ENCODE peak calls at places on chromosomes 11 and 22, in six cellular contexts. H is kidney; C is spleen; S is RWPE1; B is fibroblast of pulmonary artery; W is CD8-positive, alpha-beta T cell. A is an unnamed sample.

GRCh38 chr11:57647960-57648776 is 1.5 kb downstream of the YPEL4 start:
- DNase-seq in H (peak; percentile 69), C (no peak), S (no peak), B (no peak), W (no peak), A (no peak)

GRCh38 chr22:46574993-46575914 is 37.8 kb upstream of the CELSR1 start:
- DNase-seq in H (peak; percentile 81), C (peak; percentile 80), S (no peak), B (peak; percentile 10), W (no peak), A (no peak)

GRCh38 chr11:106022795-106023275 is 795 bp upstream of the MSANTD4 start:
- DNase-seq in H (no peak), C (no peak), S (no peak), B (no peak), W (no peak), A (no peak)

GRCh38 chr11:120775986-120776682 is 247.8 kb upstream of the TBCEL start:
- DNase-seq in H (no peak), C (no peak), S (no peak), B (no peak), W (no peak), A (no peak)

GRCh38 chr22:48101704-48102103 is 1339.3 kb downstream of the TBC1D22A start:
- DNase-seq in H (no peak), C (no peak), S (no peak), B (no peak), W (peak; percentile 29), A (no peak)

GRCh38 chr22:27635852-27636251 is 165.7 kb downstream of the MN1 start:
- DNase-seq in H (no peak), C (no peak), S (no peak), B (no peak), W (no peak), A (no peak)

GRCh38 chr11:114610984-114611944 is 15.7 kb upstream of the NXPE4 start:
- DNase-seq in H (no peak), C (no peak), S (no peak), B (peak; percentile 22), W (no peak), A (no peak)

GRCh38 chr11:20093775-20094174 is 66.5 kb downstream of the DBX1 start:
- DNase-seq in H (no peak), C (no peak), S (no peak), B (peak; percentile 62), W (no peak), A (no peak)

GRCh38 chr11:118002010-118002540 is 15.9 kb downstream of the IL10RA start:
- DNase-seq in H (no peak), C (peak; percentile 72), S (no peak), B (no peak), W (no peak), A (no peak)

GRCh38 chr11:69365567-69365966 is 71.6 kb downstream of the MYEOV start:
- DNase-seq in H (no peak), C (no peak), S (no peak), B (no peak), W (no peak), A (no peak)

GRCh38 chr11:126495281-126495680 is 139.8 kb downstream of the ST3GAL4 start:
- DNase-seq in H (no peak), C (no peak), S (no peak), B (no peak), W (no peak), A (no peak)

GRCh38 chr11:111788051-111788450 is 21.9 kb upstream of the PPP2R1B start:
- DNase-seq in H (no peak), C (no peak), S (no peak), B (no peak), W (no peak), A (no peak)

GRCh38 chr11:67615455-67616430 is 9.0 kb downstream of the NDUFV1 start:
- DNase-seq in H (no peak), C (peak; percentile 85), S (peak; percentile 33), B (peak; percentile 24), W (peak; percentile 61), A (no peak)

GRCh38 chr11:77038029-77038824 is 4.0 kb downstream of the B3GNT6 start:
- DNase-seq in H (no peak), C (no peak), S (no peak), B (no peak), W (no peak), A (no peak)

GRCh38 chr11:36818410-36818809 is 220.4 kb upstream of the RAG2 start:
- DNase-seq in H (no peak), C (no peak), S (no peak), B (no peak), W (no peak), A (no peak)

GRCh38 chr11:45104790-45105084 is 41.7 kb upstream of the PRDM11 start:
- DNase-seq in H (peak; percentile 13), C (no peak), S (no peak), B (no peak), W (no peak), A (no peak)

GRCh38 chr11:1852885-1853284 is at the start of gene LSP1:
- DNase-seq in H (peak; percentile 82), C (peak; percentile 95), S (no peak), B (no peak), W (peak; percentile 91), A (peak; percentile 70)

GRCh38 chr11:69213964-69214363 is 58.2 kb downstream of the SMIM38 start:
- DNase-seq in H (no peak), C (no peak), S (no peak), B (no peak), W (peak; percentile 31), A (no peak)

GRCh38 chr11:96506953-96507354 is 117.1 kb downstream of the JRKL start:
- DNase-seq in H (no peak), C (no peak), S (no peak), B (no peak), W (no peak), A (no peak)

GRCh38 chr11:31809857-31810778 is 1.0 kb downstream of the PAX6 start:
- DNase-seq in H (peak; percentile 75), C (peak; percentile 76), S (peak; percentile 22), B (peak; percentile 38), W (no peak), A (no peak)

GRCh38 chr11:70828498-70829159 is 423.7 kb downstream of the SHANK2 start:
- DNase-seq in H (no peak), C (no peak), S (no peak), B (no peak), W (no peak), A (no peak)

GRCh38 chr11:44002191-44003093 is 45.3 kb upstream of the ACCSL start:
- DNase-seq in H (no peak), C (no peak), S (no peak), B (no peak), W (no peak), A (no peak)

GRCh38 chr22:19238900-19239299 is 52.6 kb downstream of the CLTCL1 start:
- DNase-seq in H (no peak), C (no peak), S (no peak), B (peak; percentile 15), W (no peak), A (no peak)

GRCh38 chr11:67280341-67280790 is 8.7 kb upstream of the ANKRD13D start:
- DNase-seq in H (peak; percentile 26), C (peak; percentile 81), S (no peak), B (no peak), W (no peak), A (no peak)

GRCh38 chr11:82790723-82791487 is 57.2 kb upstream of the FAM181B start:
- DNase-seq in H (no peak), C (no peak), S (no peak), B (peak; percentile 2), W (no peak), A (no peak)

A was measured in CD8-positive, alpha-beta memory T cell.